ENCODE peak calls at places on chromosomes 5 and 9, in six cellular contexts. One of them, this sample, is unnamed.

GRCh38 chr5:148027505-148027904 is 36.3 kb upstream of the SPINK5 start:
- DNase-seq in heart right ventricle: no peak
- DNase-seq in stomach: no peak
- DNase-seq in upper lobe of right lung: no peak
- DNase-seq in endodermal cell: no peak
- DNase-seq in cardiac muscle cell: no peak
- DNase-seq in this sample: no peak

GRCh38 chr9:36923025-36923625 is 110.9 kb downstream of the PAX5 start:
- DNase-seq in cardiac muscle cell: no peak
- DNase-seq in heart right ventricle: no peak
- DNase-seq in endodermal cell: no peak
- DNase-seq in stomach: no peak
- DNase-seq in upper lobe of right lung: no peak
- DNase-seq in this sample: no peak

GRCh38 chr9:16337322-16338029 is 533.0 kb downstream of the BNC2 start:
- DNase-seq in upper lobe of right lung: no peak
- DNase-seq in cardiac muscle cell: no peak
- DNase-seq in stomach: no peak
- DNase-seq in endodermal cell: no peak
- DNase-seq in heart right ventricle: no peak
- DNase-seq in this sample: peak

GRCh38 chr5:143791848-143792701 is 19.9 kb upstream of the HMHB1 start:
- DNase-seq in cardiac muscle cell: no peak
- DNase-seq in upper lobe of right lung: no peak
- DNase-seq in heart right ventricle: no peak
- DNase-seq in endodermal cell: no peak
- DNase-seq in stomach: no peak
- DNase-seq in this sample: no peak

GRCh38 chr9:116549786-116550660 is 137.1 kb upstream of the TRIM32 start:
- DNase-seq in endodermal cell: no peak
- DNase-seq in cardiac muscle cell: no peak
- DNase-seq in heart right ventricle: no peak
- DNase-seq in upper lobe of right lung: no peak
- DNase-seq in stomach: no peak
- DNase-seq in this sample: no peak

GRCh38 chr9:112884086-112884485 is 6.6 kb downstream of the SLC46A2 start:
- DNase-seq in cardiac muscle cell: no peak
- DNase-seq in endodermal cell: no peak
- DNase-seq in heart right ventricle: no peak
- DNase-seq in stomach: no peak
- DNase-seq in upper lobe of right lung: no peak
- DNase-seq in this sample: peak

GRCh38 chr9:70405808-70406445 is 8.5 kb downstream of the KLF9 start:
- DNase-seq in stomach: no peak
- DNase-seq in cardiac muscle cell: no peak
- DNase-seq in endodermal cell: no peak
- DNase-seq in upper lobe of right lung: no peak
- DNase-seq in heart right ventricle: no peak
- DNase-seq in this sample: no peak

GRCh38 chr9:137255448-137256114 is 454 bp downstream of the NELFB start:
- DNase-seq in stomach: no peak
- DNase-seq in upper lobe of right lung: peak
- DNase-seq in endodermal cell: no peak
- DNase-seq in cardiac muscle cell: peak
- DNase-seq in heart right ventricle: no peak
- DNase-seq in this sample: peak

GRCh38 chr9:121505903-121506640 is 6.4 kb upstream of the GGTA1 start:
- DNase-seq in heart right ventricle: no peak
- DNase-seq in stomach: no peak
- DNase-seq in cardiac muscle cell: no peak
- DNase-seq in upper lobe of right lung: no peak
- DNase-seq in endodermal cell: no peak
- DNase-seq in this sample: no peak

GRCh38 chr5:99019812-99020697 is 91.2 kb upstream of the CHD1 start:
- DNase-seq in cardiac muscle cell: no peak
- DNase-seq in endodermal cell: no peak
- DNase-seq in upper lobe of right lung: no peak
- DNase-seq in heart right ventricle: no peak
- DNase-seq in stomach: no peak
- DNase-seq in this sample: peak

GRCh38 chr9:14992516-14992915 is 82.3 kb upstream of the FREM1 start:
- DNase-seq in heart right ventricle: no peak
- DNase-seq in upper lobe of right lung: no peak
- DNase-seq in endodermal cell: peak
- DNase-seq in stomach: no peak
- DNase-seq in cardiac muscle cell: no peak
- DNase-seq in this sample: no peak

GRCh38 chr5:172637122-172637580 is 3.9 kb upstream of the NEURL1B start:
- DNase-seq in upper lobe of right lung: no peak
- DNase-seq in endodermal cell: peak
- DNase-seq in stomach: no peak
- DNase-seq in heart right ventricle: no peak
- DNase-seq in cardiac muscle cell: no peak
- DNase-seq in this sample: peak

GRCh38 chr5:40046792-40047191 is 622.0 kb upstream of the DAB2 start:
- DNase-seq in heart right ventricle: no peak
- DNase-seq in cardiac muscle cell: no peak
- DNase-seq in endodermal cell: no peak
- DNase-seq in upper lobe of right lung: no peak
- DNase-seq in stomach: no peak
- DNase-seq in this sample: peak

GRCh38 chr5:68177676-68178075 is 37.9 kb upstream of the PIK3R1 start:
- DNase-seq in endodermal cell: no peak
- DNase-seq in stomach: no peak
- DNase-seq in upper lobe of right lung: no peak
- DNase-seq in cardiac muscle cell: no peak
- DNase-seq in heart right ventricle: no peak
- DNase-seq in this sample: no peak

GRCh38 chr5:68178579-68178978 is 37.0 kb upstream of the PIK3R1 start:
- DNase-seq in cardiac muscle cell: no peak
- DNase-seq in heart right ventricle: no peak
- DNase-seq in endodermal cell: no peak
- DNase-seq in upper lobe of right lung: no peak
- DNase-seq in stomach: no peak
- DNase-seq in this sample: peak

GRCh38 chr5:68180286-68181038 is 35.1 kb upstream of the PIK3R1 start:
- DNase-seq in stomach: no peak
- DNase-seq in upper lobe of right lung: no peak
- DNase-seq in endodermal cell: no peak
- DNase-seq in cardiac muscle cell: no peak
- DNase-seq in heart right ventricle: no peak
- DNase-seq in this sample: no peak

GRCh38 chr5:68176253-68176652 is 39.3 kb upstream of the PIK3R1 start:
- DNase-seq in stomach: no peak
- DNase-seq in heart right ventricle: no peak
- DNase-seq in cardiac muscle cell: no peak
- DNase-seq in endodermal cell: no peak
- DNase-seq in upper lobe of right lung: no peak
- DNase-seq in this sample: no peak

DNA sequence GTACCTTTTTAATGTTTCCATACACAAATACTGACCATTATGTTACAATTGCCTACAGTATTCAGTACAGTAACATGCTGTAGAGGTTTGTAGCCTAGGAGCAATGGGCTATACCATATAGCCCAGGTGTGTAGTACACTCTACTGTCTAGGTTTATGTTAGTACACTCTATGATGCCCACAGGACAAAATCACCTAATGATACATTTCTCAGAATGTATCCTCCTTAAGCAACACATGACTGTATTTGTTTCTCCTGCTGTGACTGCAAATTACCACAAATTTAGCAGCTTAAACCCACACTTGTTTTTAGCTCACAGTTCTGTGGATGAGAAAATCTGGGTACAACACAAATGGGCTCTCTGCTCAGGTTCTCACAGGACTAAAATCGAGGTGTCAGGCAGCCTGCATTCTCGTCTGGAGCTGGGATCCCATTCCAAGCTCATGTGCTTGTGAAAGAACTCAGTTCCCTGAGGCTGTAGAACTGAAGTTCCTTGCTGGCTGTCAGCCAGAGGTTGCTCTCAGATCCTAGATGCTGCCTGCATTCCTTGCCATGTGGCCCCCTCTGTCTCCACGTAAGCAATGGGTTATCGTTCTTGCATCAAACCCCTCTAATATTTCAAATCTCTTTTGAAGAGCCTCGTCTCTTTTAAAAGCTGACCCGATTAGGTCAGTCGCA is 38.6 kb upstream of the PIK3R1 start:
- DNase-seq in upper lobe of right lung: no peak
- DNase-seq in heart right ventricle: no peak
- DNase-seq in cardiac muscle cell: no peak
- DNase-seq in stomach: no peak
- DNase-seq in endodermal cell: no peak
- DNase-seq in this sample: no peak
- H3K27ac ChIP-seq in upper lobe of right lung: no peak
- H3K27ac ChIP-seq in heart right ventricle: no peak
- H3K27ac ChIP-seq in cardiac muscle cell: no peak
- H3K27ac ChIP-seq in stomach: no peak
- H3K27ac ChIP-seq in endodermal cell: no peak
- H3K27ac ChIP-seq in this sample: no peak

DNA sequence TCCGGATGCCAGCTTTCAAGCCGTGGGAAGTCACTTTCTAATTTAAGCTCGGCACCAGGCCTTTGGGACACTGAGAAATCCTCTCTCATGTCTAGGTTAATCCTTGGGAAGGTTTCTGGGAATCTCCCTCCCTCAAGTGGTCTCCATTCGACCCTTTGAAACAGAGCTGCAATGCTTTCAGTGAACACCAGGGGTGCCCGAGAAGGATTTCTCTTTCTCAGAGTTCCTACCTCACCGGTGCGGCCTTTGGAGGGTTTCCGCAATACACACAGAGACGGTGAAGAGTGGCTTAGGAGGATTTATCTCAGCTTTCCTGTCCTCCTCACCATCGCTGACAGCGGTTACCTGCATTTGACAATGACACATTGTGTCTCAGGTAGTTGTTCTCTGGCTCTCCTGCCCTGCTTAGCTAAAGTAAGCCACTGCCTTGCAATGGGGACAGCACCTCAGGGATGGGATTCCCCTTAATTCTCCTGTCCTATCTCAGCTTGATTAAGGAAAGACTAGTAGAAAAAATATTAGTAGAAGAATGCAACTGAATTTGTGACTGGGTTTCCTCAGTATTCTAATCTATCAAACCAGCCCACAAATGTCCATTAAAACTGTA is 180.6 kb downstream of the GABRG2 start:
- DNase-seq in heart right ventricle: no peak
- DNase-seq in endodermal cell: peak
- DNase-seq in upper lobe of right lung: no peak
- DNase-seq in stomach: no peak
- DNase-seq in cardiac muscle cell: no peak
- DNase-seq in this sample: peak
- TF ChIP-seq CTCF in heart right ventricle: no peak
- TF ChIP-seq CTCF in endodermal cell: peak
- TF ChIP-seq CTCF in upper lobe of right lung: peak
- TF ChIP-seq CTCF in stomach: no peak
- TF ChIP-seq CTCF in cardiac muscle cell: no peak
- TF ChIP-seq CTCF in this sample: peak

GRCh38 chr5:4541334-4541733 is 598.8 kb upstream of the ADAMTS16 start:
- DNase-seq in heart right ventricle: no peak
- DNase-seq in upper lobe of right lung: no peak
- DNase-seq in cardiac muscle cell: no peak
- DNase-seq in stomach: no peak
- DNase-seq in endodermal cell: no peak
- DNase-seq in this sample: no peak
- H3K27ac ChIP-seq in heart right ventricle: no peak
- H3K27ac ChIP-seq in upper lobe of right lung: no peak
- H3K27ac ChIP-seq in cardiac muscle cell: no peak
- H3K27ac ChIP-seq in stomach: no peak
- H3K27ac ChIP-seq in endodermal cell: no peak
- H3K27ac ChIP-seq in this sample: no peak

GRCh38 chr5:43627028-43627427 is 24.0 kb downstream of the NNT start:
- DNase-seq in stomach: no peak
- DNase-seq in cardiac muscle cell: peak
- DNase-seq in heart right ventricle: peak
- DNase-seq in upper lobe of right lung: no peak
- DNase-seq in endodermal cell: peak
- DNase-seq in this sample: peak
- TF ChIP-seq CTCF in stomach: no peak
- TF ChIP-seq CTCF in cardiac muscle cell: peak
- TF ChIP-seq CTCF in heart right ventricle: peak
- TF ChIP-seq CTCF in upper lobe of right lung: peak
- TF ChIP-seq CTCF in endodermal cell: peak
- TF ChIP-seq CTCF in this sample: no peak

GRCh38 chr9:130364619-130365322 is 80.0 kb upstream of the ASS1 start:
- DNase-seq in cardiac muscle cell: no peak
- DNase-seq in upper lobe of right lung: no peak
- DNase-seq in endodermal cell: no peak
- DNase-seq in stomach: no peak
- DNase-seq in heart right ventricle: no peak
- DNase-seq in this sample: no peak
- H3K27ac ChIP-seq in cardiac muscle cell: no peak
- H3K27ac ChIP-seq in upper lobe of right lung: no peak
- H3K27ac ChIP-seq in endodermal cell: no peak
- H3K27ac ChIP-seq in stomach: no peak
- H3K27ac ChIP-seq in heart right ventricle: no peak
- H3K27ac ChIP-seq in this sample: peak

DNA sequence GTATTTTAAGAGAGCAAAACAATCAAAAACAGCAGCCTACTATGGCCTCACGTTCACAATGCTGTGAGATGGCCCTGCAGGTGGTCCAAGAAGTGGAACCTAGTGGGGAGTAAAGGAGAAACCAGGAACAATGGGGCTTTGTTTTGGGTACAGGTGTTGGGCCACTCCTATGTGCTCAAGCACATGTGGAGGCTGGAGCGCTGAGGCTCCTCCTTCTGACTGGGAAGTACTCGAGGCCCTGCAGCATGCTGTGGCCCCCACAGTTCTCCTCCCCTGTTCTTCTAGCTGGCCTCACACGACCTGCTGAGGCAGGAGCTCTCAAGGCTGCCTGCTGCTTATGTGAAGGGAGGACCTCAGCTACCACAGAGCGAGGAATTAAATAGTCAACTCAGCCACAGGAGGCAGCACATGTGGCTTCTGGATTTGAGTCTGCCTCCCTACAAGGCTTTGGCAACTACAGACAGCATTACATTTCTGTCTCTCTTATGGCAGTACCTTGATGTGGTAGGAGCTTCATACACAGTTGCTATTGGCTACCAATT is 482.3 kb downstream of the SPOCK1 start:
- DNase-seq in endodermal cell: peak
- DNase-seq in stomach: no peak
- DNase-seq in heart right ventricle: no peak
- DNase-seq in cardiac muscle cell: no peak
- DNase-seq in upper lobe of right lung: no peak
- DNase-seq in this sample: no peak
- TF ChIP-seq CTCF in endodermal cell: peak
- TF ChIP-seq CTCF in stomach: no peak
- TF ChIP-seq CTCF in heart right ventricle: no peak
- TF ChIP-seq CTCF in cardiac muscle cell: no peak
- TF ChIP-seq CTCF in upper lobe of right lung: no peak
- TF ChIP-seq CTCF in this sample: no peak

GRCh38 chr5:150139334-150139733 is 16.3 kb downstream of the PDGFRB start:
- DNase-seq in endodermal cell: no peak
- DNase-seq in upper lobe of right lung: no peak
- DNase-seq in stomach: no peak
- DNase-seq in cardiac muscle cell: no peak
- DNase-seq in heart right ventricle: no peak
- DNase-seq in this sample: no peak
- H3K27ac ChIP-seq in endodermal cell: peak
- H3K27ac ChIP-seq in upper lobe of right lung: peak
- H3K27ac ChIP-seq in stomach: peak
- H3K27ac ChIP-seq in cardiac muscle cell: peak
- H3K27ac ChIP-seq in heart right ventricle: peak
- H3K27ac ChIP-seq in this sample: no peak